ENCODE peak calls at places on chromosomes 11 and 22, in eight cellular contexts. One of them, this sample, is unnamed. For H3K4me1, the result is how much of the 10 kb centered on the place peaks cover.

GRCh38 chr11:125063429-125064043 is 431 bp downstream of the SLC37A2 start:
- DNase-seq in heart right ventricle: no peak
- DNase-seq in CD8-positive, alpha-beta memory T cell: no peak
- DNase-seq in lung: no peak
- DNase-seq in aorta: no peak
- DNase-seq in heart left ventricle: no peak
- DNase-seq in tibial artery: no peak
- DNase-seq in neural progenitor cell: peak
- DNase-seq in this sample: no peak

GRCh38 chr11:85021066-85021465 is 606.1 kb downstream of the DLG2 start:
- DNase-seq in heart right ventricle: no peak
- DNase-seq in CD8-positive, alpha-beta memory T cell: no peak
- DNase-seq in lung: no peak
- DNase-seq in aorta: no peak
- DNase-seq in heart left ventricle: no peak
- DNase-seq in tibial artery: no peak
- DNase-seq in neural progenitor cell: no peak
- DNase-seq in this sample: no peak

GRCh38 chr22:25930710-25931353 is 188.8 kb downstream of the MYO18B start:
- DNase-seq in heart right ventricle: no peak
- DNase-seq in CD8-positive, alpha-beta memory T cell: no peak
- DNase-seq in lung: no peak
- DNase-seq in aorta: no peak
- DNase-seq in heart left ventricle: no peak
- DNase-seq in tibial artery: no peak
- DNase-seq in neural progenitor cell: no peak
- DNase-seq in this sample: no peak

GRCh38 chr22:44151661-44152060 is 29.1 kb upstream of the PARVG start:
- DNase-seq in heart right ventricle: no peak
- DNase-seq in CD8-positive, alpha-beta memory T cell: no peak
- DNase-seq in lung: no peak
- DNase-seq in aorta: no peak
- DNase-seq in heart left ventricle: no peak
- DNase-seq in tibial artery: no peak
- DNase-seq in neural progenitor cell: no peak
- DNase-seq in this sample: no peak

GRCh38 chr11:15053201-15053685 is 20.1 kb upstream of the CALCB start:
- DNase-seq in heart right ventricle: no peak
- DNase-seq in CD8-positive, alpha-beta memory T cell: no peak
- DNase-seq in lung: no peak
- DNase-seq in aorta: no peak
- DNase-seq in heart left ventricle: no peak
- DNase-seq in tibial artery: no peak
- DNase-seq in neural progenitor cell: no peak
- DNase-seq in this sample: no peak

GRCh38 chr11:78821371-78822306 is 247.0 kb upstream of the NARS2 start:
- DNase-seq in heart right ventricle: no peak
- DNase-seq in CD8-positive, alpha-beta memory T cell: no peak
- DNase-seq in lung: no peak
- DNase-seq in aorta: no peak
- DNase-seq in heart left ventricle: no peak
- DNase-seq in tibial artery: no peak
- DNase-seq in neural progenitor cell: no peak
- DNase-seq in this sample: no peak

GRCh38 chr11:106971864-106972263 is 46.4 kb downstream of the GUCY1A2 start:
- DNase-seq in heart right ventricle: no peak
- DNase-seq in CD8-positive, alpha-beta memory T cell: no peak
- DNase-seq in lung: no peak
- DNase-seq in aorta: no peak
- DNase-seq in heart left ventricle: no peak
- DNase-seq in tibial artery: no peak
- DNase-seq in neural progenitor cell: no peak
- DNase-seq in this sample: no peak

GRCh38 chr11:72195518-72195917 is 3.6 kb downstream of the FOLR1 start:
- DNase-seq in heart right ventricle: no peak
- DNase-seq in CD8-positive, alpha-beta memory T cell: no peak
- DNase-seq in lung: no peak
- DNase-seq in aorta: no peak
- DNase-seq in heart left ventricle: no peak
- DNase-seq in tibial artery: peak
- DNase-seq in neural progenitor cell: no peak
- DNase-seq in this sample: no peak

GRCh38 chr11:75314771-75315438 is 36.6 kb downstream of the ARRB1 start:
- DNase-seq in heart right ventricle: no peak
- DNase-seq in CD8-positive, alpha-beta memory T cell: no peak
- DNase-seq in lung: no peak
- DNase-seq in aorta: no peak
- DNase-seq in heart left ventricle: peak
- DNase-seq in tibial artery: no peak
- DNase-seq in neural progenitor cell: no peak
- DNase-seq in this sample: peak

GRCh38 chr11:75308986-75309385 is 42.5 kb downstream of the ARRB1 start:
- DNase-seq in heart right ventricle: no peak
- DNase-seq in CD8-positive, alpha-beta memory T cell: no peak
- DNase-seq in lung: no peak
- DNase-seq in aorta: no peak
- DNase-seq in heart left ventricle: no peak
- DNase-seq in tibial artery: no peak
- DNase-seq in neural progenitor cell: no peak
- DNase-seq in this sample: peak

GRCh38 chr11:75312346-75312745 is 39.1 kb downstream of the ARRB1 start:
- DNase-seq in heart right ventricle: no peak
- DNase-seq in CD8-positive, alpha-beta memory T cell: no peak
- DNase-seq in lung: no peak
- DNase-seq in aorta: no peak
- DNase-seq in heart left ventricle: no peak
- DNase-seq in tibial artery: no peak
- DNase-seq in neural progenitor cell: no peak
- DNase-seq in this sample: no peak

GRCh38 chr11:75313457-75314272 is 37.8 kb downstream of the ARRB1 start:
- DNase-seq in heart right ventricle: peak
- DNase-seq in CD8-positive, alpha-beta memory T cell: no peak
- DNase-seq in lung: peak
- DNase-seq in aorta: peak
- DNase-seq in heart left ventricle: peak
- DNase-seq in tibial artery: peak
- DNase-seq in neural progenitor cell: peak
- DNase-seq in this sample: peak

DNA sequence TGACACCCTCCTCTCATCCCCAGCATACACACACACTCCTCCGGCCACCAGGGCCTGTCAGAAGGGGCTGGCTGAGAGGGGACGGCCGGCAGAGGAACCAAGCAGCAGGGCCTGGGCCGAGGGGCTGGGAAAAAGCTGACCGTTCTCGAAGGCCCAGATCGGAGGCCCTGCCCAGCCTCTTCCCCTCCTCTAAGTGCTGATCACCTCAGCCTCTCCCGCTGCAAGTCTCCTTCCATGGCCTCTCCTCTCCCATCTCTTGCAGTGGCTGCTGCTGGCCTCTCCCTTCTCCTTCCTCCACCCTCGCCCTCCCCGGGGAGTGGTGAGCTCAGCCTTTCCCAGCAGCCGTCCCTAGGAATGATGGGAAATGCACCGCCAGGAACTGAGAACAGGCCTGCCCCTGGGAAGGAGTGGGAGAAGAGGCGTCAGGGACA is 39.6 kb downstream of the ARRB1 start:
- DNase-seq in heart right ventricle: peak
- DNase-seq in CD8-positive, alpha-beta memory T cell: no peak
- DNase-seq in lung: peak
- DNase-seq in aorta: peak
- DNase-seq in heart left ventricle: peak
- DNase-seq in tibial artery: peak
- DNase-seq in neural progenitor cell: no peak
- DNase-seq in this sample: peak
- H3K4me1 ChIP-seq in heart right ventricle: half or more
- H3K4me1 ChIP-seq in CD8-positive, alpha-beta memory T cell: under half
- H3K4me1 ChIP-seq in lung: half or more
- H3K4me1 ChIP-seq in aorta: under half
- H3K4me1 ChIP-seq in heart left ventricle: half or more
- H3K4me1 ChIP-seq in tibial artery: under half
- H3K4me1 ChIP-seq in neural progenitor cell: under half
- H3K4me1 ChIP-seq in this sample: under half

GRCh38 chr22:29314537-29315285 is 786 bp downstream of the RASL10A start:
- DNase-seq in heart right ventricle: no peak
- DNase-seq in CD8-positive, alpha-beta memory T cell: no peak
- DNase-seq in lung: no peak
- DNase-seq in aorta: peak
- DNase-seq in heart left ventricle: peak
- DNase-seq in tibial artery: peak
- DNase-seq in neural progenitor cell: peak
- DNase-seq in this sample: no peak

GRCh38 chr22:29320546-29320945 is 5.0 kb upstream of the RASL10A start:
- DNase-seq in heart right ventricle: no peak
- DNase-seq in CD8-positive, alpha-beta memory T cell: no peak
- DNase-seq in lung: no peak
- DNase-seq in aorta: no peak
- DNase-seq in heart left ventricle: no peak
- DNase-seq in tibial artery: no peak
- DNase-seq in neural progenitor cell: no peak
- DNase-seq in this sample: no peak

GRCh38 chr22:29316429-29316828 is 932 bp upstream of the RASL10A start:
- DNase-seq in heart right ventricle: no peak
- DNase-seq in CD8-positive, alpha-beta memory T cell: no peak
- DNase-seq in lung: no peak
- DNase-seq in aorta: no peak
- DNase-seq in heart left ventricle: peak
- DNase-seq in tibial artery: no peak
- DNase-seq in neural progenitor cell: no peak
- DNase-seq in this sample: peak

GRCh38 chr22:29315286-29316195 is at the start of gene RASL10A:
- DNase-seq in heart right ventricle: no peak
- DNase-seq in CD8-positive, alpha-beta memory T cell: no peak
- DNase-seq in lung: no peak
- DNase-seq in aorta: peak
- DNase-seq in heart left ventricle: peak
- DNase-seq in tibial artery: peak
- DNase-seq in neural progenitor cell: peak
- DNase-seq in this sample: peak

DNA sequence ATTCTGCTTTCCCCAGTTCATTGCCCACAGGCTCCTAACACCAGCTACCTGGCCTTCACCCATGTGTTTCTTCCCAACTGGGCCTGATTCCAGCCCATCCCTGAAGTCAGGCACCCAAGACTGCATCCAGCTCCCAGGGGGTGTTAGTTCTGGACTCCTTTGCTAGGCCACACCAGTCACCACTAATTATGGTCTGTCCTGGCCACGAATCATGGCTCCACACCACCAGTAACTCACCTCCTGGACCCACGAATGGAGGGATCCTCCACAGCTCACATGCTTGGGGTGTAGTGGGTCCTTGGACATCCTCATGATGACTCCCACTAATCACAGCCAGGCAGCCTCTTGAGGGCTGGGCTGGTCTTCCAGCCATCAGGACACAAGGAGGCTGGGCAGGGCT is 3.6 kb upstream of the RASL10A start:
- DNase-seq in heart right ventricle: no peak
- DNase-seq in CD8-positive, alpha-beta memory T cell: no peak
- DNase-seq in lung: no peak
- DNase-seq in aorta: no peak
- DNase-seq in heart left ventricle: no peak
- DNase-seq in tibial artery: no peak
- DNase-seq in neural progenitor cell: no peak
- DNase-seq in this sample: no peak
- H3K27ac ChIP-seq in heart right ventricle: no peak
- H3K27ac ChIP-seq in CD8-positive, alpha-beta memory T cell: no peak
- H3K27ac ChIP-seq in lung: no peak
- H3K27ac ChIP-seq in aorta: no peak
- H3K27ac ChIP-seq in heart left ventricle: no peak
- H3K27ac ChIP-seq in tibial artery: no peak
- H3K27ac ChIP-seq in neural progenitor cell: no peak
- H3K27ac ChIP-seq in this sample: no peak

GRCh38 chr11:58905716-58906547 is 33.4 kb upstream of the GLYATL1 start:
- DNase-seq in heart right ventricle: peak
- DNase-seq in CD8-positive, alpha-beta memory T cell: no peak
- DNase-seq in lung: no peak
- DNase-seq in aorta: peak
- DNase-seq in heart left ventricle: peak
- DNase-seq in tibial artery: peak
- DNase-seq in neural progenitor cell: peak
- DNase-seq in this sample: peak

GRCh38 chr11:58902881-58903280 is 36.4 kb upstream of the GLYATL1 start:
- DNase-seq in heart right ventricle: no peak
- DNase-seq in CD8-positive, alpha-beta memory T cell: no peak
- DNase-seq in lung: no peak
- DNase-seq in aorta: no peak
- DNase-seq in heart left ventricle: no peak
- DNase-seq in tibial artery: no peak
- DNase-seq in neural progenitor cell: no peak
- DNase-seq in this sample: no peak

GRCh38 chr11:58900479-58901420 is 38.5 kb upstream of the GLYATL1 start:
- DNase-seq in heart right ventricle: peak
- DNase-seq in CD8-positive, alpha-beta memory T cell: no peak
- DNase-seq in lung: peak
- DNase-seq in aorta: peak
- DNase-seq in heart left ventricle: peak
- DNase-seq in tibial artery: no peak
- DNase-seq in neural progenitor cell: peak
- DNase-seq in this sample: peak

GRCh38 chr11:58907780-58908179 is 31.5 kb upstream of the GLYATL1 start:
- DNase-seq in heart right ventricle: no peak
- DNase-seq in CD8-positive, alpha-beta memory T cell: no peak
- DNase-seq in lung: no peak
- DNase-seq in aorta: no peak
- DNase-seq in heart left ventricle: no peak
- DNase-seq in tibial artery: no peak
- DNase-seq in neural progenitor cell: no peak
- DNase-seq in this sample: no peak

DNA sequence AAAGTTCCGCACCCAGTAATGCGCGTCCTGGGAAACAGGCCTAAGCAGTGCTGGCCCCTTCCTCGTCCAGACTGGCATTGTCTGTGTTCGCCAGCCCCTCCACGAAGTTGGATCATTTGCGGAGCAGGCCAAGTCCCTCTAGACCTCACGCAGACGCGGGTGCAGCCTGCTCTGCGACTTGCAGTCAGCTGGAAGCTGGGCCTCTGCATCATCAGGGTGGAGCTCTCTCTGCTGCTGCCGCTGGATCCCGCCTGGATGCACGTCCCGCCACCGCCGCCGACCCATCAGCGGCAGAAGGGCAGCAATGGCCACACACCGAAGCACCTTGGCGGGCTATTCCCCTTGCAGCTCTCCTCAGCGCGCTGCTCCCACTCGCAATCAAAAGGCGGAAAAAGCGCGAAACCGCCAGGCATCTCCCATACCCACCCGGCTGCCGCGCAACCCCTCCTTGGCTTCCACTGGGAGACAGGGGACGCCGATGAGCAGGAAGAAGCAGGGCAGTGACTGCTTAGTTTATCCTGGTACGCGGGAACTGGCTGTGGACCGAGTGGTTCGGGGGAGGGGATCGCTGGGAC is 34.1 kb upstream of the GLYATL1 start:
- DNase-seq in heart right ventricle: peak
- DNase-seq in CD8-positive, alpha-beta memory T cell: no peak
- DNase-seq in lung: no peak
- DNase-seq in aorta: peak
- DNase-seq in heart left ventricle: peak
- DNase-seq in tibial artery: no peak
- DNase-seq in neural progenitor cell: peak
- DNase-seq in this sample: peak
- H3K4me3 ChIP-seq in heart right ventricle: no peak
- H3K4me3 ChIP-seq in CD8-positive, alpha-beta memory T cell: no peak
- H3K4me3 ChIP-seq in lung: no peak
- H3K4me3 ChIP-seq in aorta: no peak
- H3K4me3 ChIP-seq in heart left ventricle: peak
- H3K4me3 ChIP-seq in tibial artery: peak
- H3K4me3 ChIP-seq in neural progenitor cell: peak
- H3K4me3 ChIP-seq in this sample: peak

DNA sequence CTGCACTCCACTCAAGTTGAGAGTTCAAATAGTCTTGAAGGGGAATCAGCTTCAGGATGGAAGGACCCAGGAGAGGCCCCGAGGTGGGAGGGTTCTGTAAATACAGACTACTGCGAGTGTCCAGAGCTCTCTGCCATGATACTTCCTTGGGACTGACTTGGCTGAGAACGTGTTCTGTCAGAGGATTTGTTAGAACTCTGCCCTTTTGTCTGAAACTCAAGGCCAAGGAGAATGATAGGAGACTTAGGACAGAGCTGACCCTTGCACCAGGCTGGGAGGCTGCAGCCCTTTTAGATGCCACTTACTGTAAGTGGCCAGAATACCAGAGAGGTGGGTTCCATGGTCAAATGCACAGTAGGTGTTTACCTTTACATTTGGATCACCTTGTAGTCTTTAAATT is 2.9 kb upstream of the ATF4 start:
- DNase-seq in heart right ventricle: no peak
- DNase-seq in CD8-positive, alpha-beta memory T cell: no peak
- DNase-seq in lung: no peak
- DNase-seq in aorta: no peak
- DNase-seq in heart left ventricle: no peak
- DNase-seq in tibial artery: no peak
- DNase-seq in neural progenitor cell: no peak
- DNase-seq in this sample: no peak
- H3K4me1 ChIP-seq in heart right ventricle: under half
- H3K4me1 ChIP-seq in CD8-positive, alpha-beta memory T cell: under half
- H3K4me1 ChIP-seq in lung: under half
- H3K4me1 ChIP-seq in aorta: under half
- H3K4me1 ChIP-seq in heart left ventricle: under half
- H3K4me1 ChIP-seq in tibial artery: under half
- H3K4me1 ChIP-seq in neural progenitor cell: under half
- H3K4me1 ChIP-seq in this sample: under half

This sample was measured in psoas muscle.